ENCODE peak calls at places on chromosomes 16 and 17, in four cellular contexts. Q is colonic mucosa, W is endothelial cell of umbilical vein, E is RCC 7860. X is an unnamed sample.

GRCh38 chr16:1580256-1580655 is 31.6 kb downstream of the IFT140 start:
- DNase-seq in E (no peak), W (peak), Q (peak), X (peak)

GRCh38 chr16:74083582-74083981 is 213.0 kb upstream of the PSMD7 start:
- DNase-seq in W (no peak), Q (no peak), E (no peak), X (no peak)

GRCh38 chr17:2057130-2057713 is 2.3 kb downstream of the HIC1 start:
- DNase-seq in Q (no peak), E (no peak), W (no peak), X (no peak)

GRCh38 chr17:12627776-12628491 is 37.8 kb upstream of the MYOCD start:
- DNase-seq in E (no peak), Q (no peak), W (no peak), X (no peak)

GRCh38 chr16:89115216-89115949 is 21.7 kb downstream of the ACSF3 start:
- DNase-seq in W (peak), E (no peak), Q (peak), X (peak)

GRCh38 chr17:77887464-77888241 is 70.8 kb upstream of the TNRC6C start:
- DNase-seq in E (no peak), Q (peak), W (peak), X (peak)

GRCh38 chr16:59188029-59188428 is 453.9 kb upstream of the GOT2 start:
- DNase-seq in E (no peak), Q (no peak), W (no peak), X (no peak)

GRCh38 chr16:88468289-88469129 is 15.4 kb downstream of the ZFPM1 start:
- DNase-seq in Q (no peak), W (peak), E (no peak), X (peak)

GRCh38 chr17:16283705-16284104 is 66.7 kb downstream of the PIGL start:
- DNase-seq in W (peak), E (peak), Q (no peak), X (peak)

GRCh38 chr16:1108299-1109252 is 12.5 kb upstream of the C1QTNF8 start:
- DNase-seq in Q (no peak), W (no peak), E (peak), X (no peak)

GRCh38 chr16:57882206-57882605 is 79.9 kb upstream of the KIFC3 start:
- DNase-seq in E (no peak), Q (no peak), W (no peak), X (peak)

GRCh38 chr17:40323731-40324650 is 15.0 kb downstream of the RARA start:
- DNase-seq in W (peak), E (peak), Q (peak), X (peak)